ENCODE peak calls at places on chromosomes 5 and 9, in four cellular contexts. X is lower lobe of right lung, Q is colonic mucosa, F is left ventricle myocardium inferior. K is an unnamed sample.

GRCh38 chr9:91038483-91039124 is 237.0 kb downstream of the SYK start:
- DNase-seq in F (no peak), X (no peak), Q (no peak), K (no peak)

GRCh38 chr9:98687911-98688310 is 20.8 kb downstream of the GABBR2 start:
- DNase-seq in X (no peak), Q (no peak), F (no peak), K (no peak)

GRCh38 chr5:111973946-111974345 is 217.0 kb upstream of the NREP start:
- DNase-seq in X (no peak), F (no peak), Q (no peak), K (no peak)

GRCh38 chr5:370959-371810 is 49.7 kb downstream of the AHRR start:
- DNase-seq in F (no peak), Q (peak; percentile 12), X (peak; percentile 41), K (no peak)

GRCh38 chr9:133112361-133113026 is 8.5 kb downstream of the RALGDS start:
- DNase-seq in Q (no peak), X (peak; percentile 90), F (peak; percentile 45), K (no peak)

GRCh38 chr5:12023614-12024241 is 119.5 kb upstream of the CTNND2 start:
- DNase-seq in X (no peak), F (no peak), Q (no peak), K (peak; percentile 28)

GRCh38 chr5:65100846-65101678 is 332.3 kb downstream of the CWC27 start:
- DNase-seq in Q (peak; percentile 69), F (peak; percentile 36), X (peak; percentile 49), K (peak; percentile 38)

GRCh38 chr9:15834541-15834940 is 281.7 kb downstream of the CCDC171 start:
- DNase-seq in Q (no peak), X (no peak), F (no peak), K (no peak)

GRCh38 chr9:130713286-130713975 is 19.9 kb downstream of the EXOSC2 start:
- DNase-seq in F (no peak), X (no peak), Q (peak; percentile 54), K (no peak)

DNA sequence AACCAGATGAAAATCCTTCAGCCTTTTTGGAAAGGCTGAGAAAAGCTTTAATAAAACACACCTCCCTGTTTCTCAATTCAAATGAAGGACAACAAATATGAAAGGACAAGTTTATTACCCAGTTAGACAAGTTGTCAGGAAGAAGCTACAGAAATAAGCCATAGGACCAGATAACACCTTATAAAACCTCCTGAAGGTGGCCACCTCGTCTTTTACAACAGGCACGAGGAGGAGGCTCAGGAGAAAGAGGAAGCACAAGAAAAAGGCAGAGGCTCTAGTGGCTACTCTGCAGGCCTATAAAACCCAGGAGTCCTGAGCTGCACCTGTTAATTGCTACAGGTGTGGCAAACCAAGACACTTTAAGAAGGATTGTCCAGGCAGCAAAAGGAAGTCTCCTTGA is 352.1 kb upstream of the CDH18 start:
- DNase-seq in X (no peak), F (no peak), Q (no peak), K (no peak)
- TF ChIP-seq CTCF in X (no peak), F (no peak), Q (no peak), K (no peak)

GRCh38 chr9:114120192-114121014 is 21.3 kb upstream of the KIF12 start:
- DNase-seq in X (no peak), F (no peak), Q (peak; percentile 43), K (no peak)
- H3K27me3 ChIP-seq in X (peaks cover 3% of the 10 kb centered on the region), F (peaks cover 22% of the 10 kb centered on the region), Q (no peaks in the 10 kb centered on the region), K (no peaks in the 10 kb centered on the region)

GRCh38 chr5:151094054-151094858 is 13.4 kb upstream of the TNIP1 start:
- DNase-seq in Q (peak; percentile 74), X (no peak), F (no peak), K (no peak)
- H3K27ac ChIP-seq in Q (peak overlapping the region; percentile 90), X (peak overlapping the region; percentile 81), F (peak overlapping the region; percentile 73), K (no peak overlapping the region)

GRCh38 chr5:109467058-109467457 is 57.3 kb upstream of the PJA2 start:
- DNase-seq in F (no peak), X (no peak), Q (no peak), K (no peak)

GRCh38 chr5:109470263-109470662 is 60.5 kb upstream of the PJA2 start:
- DNase-seq in Q (no peak), X (no peak), F (no peak), K (no peak)

DNA sequence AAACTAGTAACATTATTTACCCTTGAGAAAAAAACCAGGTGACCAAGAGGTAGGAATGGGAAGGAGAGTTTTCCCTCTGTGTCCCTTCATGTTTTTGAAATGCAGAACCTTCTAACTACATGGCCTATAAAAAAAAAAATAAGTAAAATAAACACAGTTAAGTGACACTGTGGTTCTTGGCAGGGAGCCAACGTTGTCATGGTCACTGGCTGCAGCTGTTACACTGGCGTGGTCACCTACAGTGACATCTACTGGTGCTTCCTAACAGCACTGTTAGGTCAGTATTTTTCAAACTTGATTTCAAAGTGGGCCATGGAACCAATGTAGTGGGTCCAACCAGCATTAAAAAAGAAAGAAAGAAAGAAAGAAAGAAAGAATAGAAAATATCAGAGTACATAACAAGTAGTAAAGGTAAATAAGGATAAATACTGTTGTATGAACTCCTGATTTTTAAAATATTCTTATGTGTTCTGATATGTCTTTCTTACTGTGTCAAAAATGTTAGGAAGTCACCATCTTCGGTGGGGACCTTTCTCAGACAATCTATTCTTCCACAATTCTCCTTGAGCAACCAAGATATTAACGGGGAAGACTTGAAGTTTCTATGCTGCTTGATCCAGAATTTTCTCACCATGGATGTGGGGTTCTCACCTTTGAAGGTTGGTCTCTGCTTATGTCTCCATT is 59.1 kb upstream of the PJA2 start:
- DNase-seq in Q (peak; percentile 98), F (peak; percentile 96), X (peak; percentile 96), K (peak; percentile 63)
- TF ChIP-seq CTCF in Q (peak; percentile 66), F (peak; percentile 93), X (peak; percentile 78), K (peak; percentile 78)

GRCh38 chr5:176849611-176850227 is 39.4 kb downstream of the UNC5A start:
- DNase-seq in Q (no peak), X (no peak), F (no peak), K (no peak)
- H3K27me3 ChIP-seq in Q (no peaks in the 10 kb centered on the region), X (peaks cover 69% of the 10 kb centered on the region), F (peaks cover 98% of the 10 kb centered on the region), K (no peaks in the 10 kb centered on the region)

GRCh38 chr5:124828731-124829130 is 82.3 kb upstream of the ZNF608 start:
- DNase-seq in Q (no peak), X (no peak), F (no peak), K (no peak)

GRCh38 chr5:124832510-124832909 is 86.1 kb upstream of the ZNF608 start:
- DNase-seq in F (no peak), Q (no peak), X (no peak), K (no peak)
- H3K27ac ChIP-seq in F (no peak overlapping the region), Q (no peak overlapping the region), X (no peak overlapping the region), K (no peak overlapping the region)

DNA sequence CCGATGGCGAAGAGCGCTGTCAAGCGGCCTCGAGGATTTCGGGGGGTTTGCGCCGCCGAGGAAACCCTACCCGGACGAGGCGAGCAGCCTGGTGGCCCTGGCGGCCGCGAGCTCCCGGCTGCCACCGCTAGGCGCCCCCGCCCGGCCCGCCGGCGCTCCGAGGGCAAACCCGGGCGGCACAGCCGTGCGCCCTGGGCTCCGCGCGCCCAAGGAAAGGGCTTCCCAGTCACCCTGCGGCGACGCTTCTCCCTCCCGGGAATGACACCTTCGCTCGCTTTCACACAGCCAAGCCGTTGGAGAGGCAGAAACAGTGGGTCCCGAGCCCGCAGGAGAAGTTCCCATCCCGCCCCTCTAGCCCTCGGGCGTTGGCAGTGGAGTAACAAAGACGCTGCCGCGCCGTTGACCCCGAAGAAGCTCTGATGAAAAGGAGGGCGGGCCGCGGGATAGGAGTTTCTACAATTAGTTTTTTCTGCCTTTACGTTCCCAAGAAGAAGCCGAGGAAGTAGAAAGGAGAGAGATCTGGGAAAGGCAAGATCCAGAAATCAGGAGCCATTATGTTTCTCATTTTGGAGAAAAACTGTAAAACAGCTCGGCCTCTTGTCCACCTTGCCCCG is 126.1 kb downstream of the TMEM174 start:
- DNase-seq in Q (no peak), F (no peak), X (no peak), K (no peak)
- TF ChIP-seq CTCF in Q (peak; percentile 28), F (peak; percentile 34), X (peak; percentile 27), K (peak; percentile 55)

GRCh38 chr9:73037613-73038012 is 84.8 kb upstream of the ALDH1A1 start:
- DNase-seq in X (no peak), Q (no peak), F (no peak), K (no peak)
- H3K27me3 ChIP-seq in X (no peaks in the 10 kb centered on the region), Q (no peaks in the 10 kb centered on the region), F (no peaks in the 10 kb centered on the region), K (no peaks in the 10 kb centered on the region)

K was measured in Panc1.